ENCODE peak calls at places on chromosomes 7 and 10, in eight cellular contexts. Z, H, W, Y, C, F, S and D are unnamed samples.

GRCh38 chr7:148925836-148926235 is 41.7 kb upstream of the EZH2 start:
- DNase-seq in Z (no peak), H (no peak), W (no peak), Y (no peak), C (no peak), F (no peak), S (no peak), D (no peak)

GRCh38 chr10:88190540-88191213 is 327.3 kb downstream of the PTEN start:
- DNase-seq in Z (no peak), H (no peak), W (no peak), Y (no peak), C (no peak), F (no peak), S (no peak), D (no peak)

GRCh38 chr7:129553861-129554530 is 51.7 kb downstream of the SMKR1 start:
- DNase-seq in Z (peak), H (no peak), W (no peak), Y (peak), C (peak), F (no peak), S (no peak), D (peak)

GRCh38 chr10:124225468-124226270 is 132.3 kb upstream of the CHST15 start:
- DNase-seq in Z (no peak), H (no peak), W (no peak), Y (no peak), C (no peak), F (no peak), S (no peak), D (no peak)

GRCh38 chr10:73828166-73828565 is 16.8 kb upstream of the NDST2 start:
- DNase-seq in Z (no peak), H (no peak), W (no peak), Y (no peak), C (no peak), F (no peak), S (no peak), D (no peak)

GRCh38 chr10:133245439-133246235 is 8.0 kb downstream of the VENTX start:
- DNase-seq in Z (no peak), H (no peak), W (peak), Y (no peak), C (no peak), F (no peak), S (no peak), D (no peak)

GRCh38 chr7:143375298-143376034 is 5.7 kb upstream of the ZYX start:
- DNase-seq in Z (no peak), H (no peak), W (no peak), Y (no peak), C (no peak), F (no peak), S (no peak), D (no peak)

GRCh38 chr7:131331806-131332205 is 4.1 kb downstream of the MKLN1 start:
- DNase-seq in Z (no peak), H (no peak), W (no peak), Y (no peak), C (no peak), F (no peak), S (no peak), D (no peak)

GRCh38 chr10:129655679-129656031 is 188.6 kb downstream of the MGMT start:
- DNase-seq in Z (no peak), H (no peak), W (no peak), Y (no peak), C (no peak), F (no peak), S (no peak), D (no peak)

GRCh38 chr7:130943336-130943901 is 209.4 kb upstream of the KLF14 start:
- DNase-seq in Z (peak), H (no peak), W (no peak), Y (no peak), C (peak), F (no peak), S (no peak), D (peak)